ENCODE peak calls at places on chromosome 10, in nine cellular contexts. N is spleen, C is cardiac muscle cell, Q is IMR-90, X is hepatocyte, V is colonic mucosa, T is AG04450, B is endodermal cell, D is kidney. Y is an unnamed sample.

GRCh38 chr10:126090911-126091728 is 194.8 kb downstream of the FANK1 start:
- DNase-seq in B (no peak), X (no peak), D (no peak), V (no peak), Q (peak; percentile 97), C (peak; percentile 55), T (peak; percentile 76), N (no peak), Y (no peak)

GRCh38 chr10:131689016-131689415 is 211.8 kb upstream of the PPP2R2D start:
- DNase-seq in D (peak; percentile 43), Q (no peak), N (peak; percentile 69), X (no peak), T (no peak), C (no peak), B (peak; percentile 87), V (no peak), Y (no peak)

GRCh38 chr10:24324651-24325050 is 115.7 kb downstream of the KIAA1217 start:
- DNase-seq in N (no peak), T (no peak), V (no peak), B (no peak), C (no peak), X (no peak), D (no peak), Q (no peak), Y (no peak)

GRCh38 chr10:58780481-58780880 is 267.8 kb downstream of the BICC1 start:
- DNase-seq in T (no peak), V (no peak), X (no peak), B (no peak), Q (peak; percentile 33), D (no peak), C (peak; percentile 62), N (no peak), Y (no peak)

GRCh38 chr10:22617516-22617915 is 96.9 kb downstream of the PIP4K2A start:
- DNase-seq in Q (no peak), N (no peak), T (no peak), D (no peak), X (no peak), C (no peak), V (no peak), B (no peak), Y (no peak)

GRCh38 chr10:110765513-110766375 is 106.0 kb upstream of the PDCD4 start:
- DNase-seq in D (no peak), V (no peak), T (no peak), B (no peak), X (no peak), C (no peak), N (no peak), Q (peak; percentile 38), Y (no peak)

GRCh38 chr10:43131256-43131655 is 7.0 kb upstream of the CSGALNACT2 start:
- DNase-seq in X (no peak), T (no peak), D (no peak), B (peak; percentile 17), N (no peak), V (peak; percentile 13), C (no peak), Q (no peak), Y (no peak)

GRCh38 chr10:62183442-62183841 is 85.2 kb downstream of the RTKN2 start:
- DNase-seq in B (no peak), N (no peak), X (no peak), D (no peak), V (no peak), T (no peak), C (no peak), Q (no peak), Y (no peak)

GRCh38 chr10:110426294-110427153 is 71.2 kb upstream of the DUSP5 start:
- DNase-seq in V (no peak), X (no peak), Q (peak; percentile 91), T (peak; percentile 69), D (no peak), N (no peak), C (peak; percentile 87), B (no peak), Y (no peak)

GRCh38 chr10:86900955-86901354 is 56.5 kb downstream of the MMRN2 start:
- DNase-seq in Q (peak; percentile 83), X (peak; percentile 61), T (no peak), B (no peak), D (no peak), C (peak; percentile 92), V (peak; percentile 44), N (no peak), Y (peak; percentile 42)

GRCh38 chr10:24951201-24952145 is 933 bp downstream of the PRTFDC1 start:
- DNase-seq in N (no peak), D (peak; percentile 70), Q (no peak), X (peak; percentile 38), V (peak; percentile 73), T (no peak), B (peak; percentile 91), C (peak; percentile 70), Y (no peak)

GRCh38 chr10:125555743-125556142 is 127.2 kb downstream of the TEX36 start:
- DNase-seq in C (no peak), D (no peak), V (no peak), B (peak; percentile 41), N (no peak), X (no peak), T (no peak), Q (no peak), Y (no peak)

GRCh38 chr10:59991661-59992060 is 85.3 kb upstream of the CCDC6 start:
- DNase-seq in D (no peak), N (no peak), Q (no peak), V (peak; percentile 75), C (peak; percentile 60), B (no peak), X (peak; percentile 80), T (no peak), Y (no peak)

GRCh38 chr10:14396441-14397048 is 65.8 kb upstream of the FRMD4A start:
- DNase-seq in C (peak; percentile 57), N (no peak), Q (no peak), T (peak; percentile 24), D (no peak), X (no peak), V (no peak), B (no peak), Y (no peak)

GRCh38 chr10:102154466-102155116 is 2.4 kb downstream of the NOLC1 start:
- DNase-seq in B (no peak), V (no peak), D (peak; percentile 33), C (no peak), Q (no peak), N (peak; percentile 24), T (no peak), X (no peak), Y (no peak)

GRCh38 chr10:15141136-15142067 is 27.1 kb downstream of the NMT2 start:
- DNase-seq in C (no peak), T (no peak), B (no peak), D (no peak), N (no peak), Q (no peak), V (no peak), X (no peak), Y (no peak)

GRCh38 chr10:7054915-7055314 is 355.9 kb downstream of the SFMBT2 start:
- DNase-seq in N (no peak), V (no peak), X (no peak), D (no peak), C (no peak), B (peak; percentile 71), Q (peak; percentile 24), T (no peak), Y (no peak)

GRCh38 chr10:75774780-75775490 is 343.5 kb downstream of the LRMDA start:
- DNase-seq in Q (no peak), B (no peak), X (no peak), V (no peak), D (no peak), N (no peak), T (no peak), C (peak; percentile 72), Y (no peak)

GRCh38 chr10:17609523-17610079 is 7.6 kb downstream of the HACD1 start:
- DNase-seq in D (no peak), N (no peak), T (no peak), Q (no peak), V (no peak), B (no peak), X (no peak), C (no peak), Y (no peak)
- H3K27ac ChIP-seq in D (no peak overlapping the region), N (no peak overlapping the region), T (no peak overlapping the region), Q (no peak overlapping the region), V (no peak overlapping the region), B (no peak overlapping the region), X (no peak overlapping the region), C (no peak overlapping the region), Y (no peak overlapping the region)

DNA sequence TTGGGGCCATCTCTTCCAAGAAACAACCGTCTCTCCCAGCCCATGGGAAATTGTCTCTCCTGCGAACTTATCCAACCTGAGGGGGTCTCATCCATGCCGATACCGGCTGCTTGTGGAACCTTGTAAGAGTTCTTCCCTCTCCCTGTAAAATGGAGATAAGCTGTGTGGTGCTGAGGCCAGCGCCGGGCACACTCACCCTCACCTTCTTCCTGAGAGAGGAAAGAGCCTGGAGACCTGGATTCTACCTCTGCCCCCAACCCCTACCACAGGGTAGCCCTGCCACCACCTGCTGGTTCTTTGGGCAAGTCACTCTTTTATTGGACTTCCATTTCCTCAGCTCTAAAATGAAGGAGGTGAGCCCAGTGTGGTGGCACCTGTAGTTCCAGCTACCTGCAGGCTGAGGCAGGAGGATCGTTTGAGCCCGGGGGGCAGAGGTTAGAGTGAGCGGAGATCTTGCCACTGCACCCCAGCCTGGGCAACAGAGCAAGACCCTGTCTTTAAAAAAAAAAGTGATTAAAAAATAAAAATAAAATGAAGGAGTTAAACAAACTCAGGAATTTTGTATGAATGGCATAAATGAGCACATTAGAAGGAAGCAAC is 38.4 kb upstream of the PSAP start:
- DNase-seq in D (no peak), B (peak; percentile 61), N (no peak), Q (no peak), X (no peak), V (no peak), T (no peak), C (no peak), Y (no peak)
- H3K27ac ChIP-seq in D (peak overlapping the region; percentile 57), B (no peak overlapping the region), N (peak overlapping the region; percentile 80), Q (peak overlapping the region; percentile 77), X (peak overlapping the region; percentile 82), V (peak overlapping the region; percentile 59), T (peak overlapping the region; percentile 83), C (no peak overlapping the region), Y (peak overlapping the region; percentile 87)

DNA sequence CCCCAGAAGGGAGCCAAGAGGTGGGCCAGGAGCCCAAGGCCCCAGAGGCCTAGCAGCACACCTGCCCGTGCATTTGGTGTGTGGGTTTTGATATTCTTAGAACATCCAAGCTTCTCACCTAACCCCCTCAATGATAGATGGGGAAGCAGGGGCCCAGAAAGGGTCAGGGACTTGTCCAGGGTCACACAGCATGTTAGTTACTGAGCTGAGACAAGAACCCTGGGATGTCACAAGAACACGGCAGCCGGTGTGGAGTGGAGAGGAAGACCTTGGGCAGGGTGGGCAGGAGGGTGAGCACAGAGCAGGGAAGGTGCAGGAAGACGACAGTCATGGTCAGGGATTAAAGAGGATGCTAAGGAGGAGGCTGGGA is 44.3 kb downstream of the UNC5B start:
- DNase-seq in X (no peak), V (no peak), D (no peak), C (no peak), B (no peak), T (no peak), Q (no peak), N (no peak), Y (no peak)
- H3K27ac ChIP-seq in X (peak overlapping the region; percentile 0), V (peak overlapping the region; percentile 73), D (no peak overlapping the region), C (peak overlapping the region; percentile 36), B (no peak overlapping the region), T (no peak overlapping the region), Q (no peak overlapping the region), N (no peak overlapping the region), Y (no peak overlapping the region)

DNA sequence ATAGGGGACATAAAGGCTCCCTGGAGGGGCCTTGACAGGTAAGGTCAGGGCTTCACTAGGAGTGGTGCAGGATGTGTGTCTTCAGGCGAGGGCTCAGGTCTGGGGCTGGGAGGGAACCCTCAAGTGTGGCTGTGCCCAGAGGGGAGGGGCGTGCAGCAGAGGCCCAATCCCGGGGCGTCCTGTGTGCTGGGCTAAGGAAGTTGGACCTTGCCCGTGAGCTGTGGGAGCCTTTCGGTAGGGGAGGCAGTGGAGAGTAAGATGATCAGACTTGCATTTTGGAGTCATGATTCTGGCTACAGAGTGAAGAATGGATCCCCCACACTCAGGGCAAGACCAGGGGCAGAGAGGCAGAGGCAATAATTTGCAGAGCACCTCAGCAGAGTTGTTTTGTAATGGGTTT is 145.4 kb downstream of the BUB3 start:
- DNase-seq in B (peak; percentile 36), X (no peak), N (no peak), V (no peak), C (no peak), D (no peak), T (no peak), Q (no peak), Y (no peak)
- H3K27ac ChIP-seq in B (no peak overlapping the region), X (no peak overlapping the region), N (no peak overlapping the region), V (no peak overlapping the region), C (no peak overlapping the region), D (no peak overlapping the region), T (no peak overlapping the region), Q (no peak overlapping the region), Y (no peak overlapping the region)

Y was measured in caudate nucleus.